ENCODE peak calls at places on chromosomes 7 and 10, in seven cellular contexts. T is neural progenitor cell, K is GM23248, D is neuronal stem cell, G is K562, M is PC-3, S is fibroblast of lung. B is an unnamed sample.

GRCh38 chr10:126628746-126629145 is 41.7 kb downstream of the C10orf90 start:
- DNase-seq in M (no peak), S (no peak), K (no peak), G (no peak), T (no peak), D (no peak), B (no peak)

GRCh38 chr10:59304521-59305097 is 57.7 kb downstream of the FAM13C start:
- DNase-seq in D (no peak), M (no peak), K (no peak), T (no peak), G (no peak), S (no peak), B (no peak)

GRCh38 chr7:102834466-102834865 is 78.3 kb upstream of the LRRC17 start:
- DNase-seq in D (no peak), T (no peak), M (peak), K (peak), S (no peak), G (no peak), B (no peak)

GRCh38 chr7:109376576-109376975 is 806.9 kb downstream of the DNAJB9 start:
- DNase-seq in G (no peak), D (no peak), S (peak), K (no peak), T (no peak), M (peak), B (no peak)

GRCh38 chr7:143882611-143883078 is 19.3 kb downstream of the TCAF1 start:
- DNase-seq in M (no peak), S (peak), D (peak), T (peak), G (no peak), K (peak), B (peak)

GRCh38 chr10:30538086-30538485 is 91.5 kb downstream of the LYZL2 start:
- DNase-seq in M (peak), T (no peak), D (no peak), S (peak), G (no peak), K (peak), B (no peak)

GRCh38 chr10:33330543-33331019 is 3.9 kb downstream of the NRP1 start:
- DNase-seq in D (peak), G (peak), K (peak), S (peak), T (peak), M (peak), B (peak)

GRCh38 chr7:96016056-96016455 is 243.7 kb downstream of the DYNC1I1 start:
- DNase-seq in D (no peak), K (peak), M (no peak), G (no peak), S (no peak), T (no peak), B (no peak)

GRCh38 chr10:5645944-5646617 is 20.3 kb downstream of the ASB13 start:
- DNase-seq in K (no peak), S (no peak), G (no peak), D (no peak), M (no peak), T (no peak), B (no peak)

DNA sequence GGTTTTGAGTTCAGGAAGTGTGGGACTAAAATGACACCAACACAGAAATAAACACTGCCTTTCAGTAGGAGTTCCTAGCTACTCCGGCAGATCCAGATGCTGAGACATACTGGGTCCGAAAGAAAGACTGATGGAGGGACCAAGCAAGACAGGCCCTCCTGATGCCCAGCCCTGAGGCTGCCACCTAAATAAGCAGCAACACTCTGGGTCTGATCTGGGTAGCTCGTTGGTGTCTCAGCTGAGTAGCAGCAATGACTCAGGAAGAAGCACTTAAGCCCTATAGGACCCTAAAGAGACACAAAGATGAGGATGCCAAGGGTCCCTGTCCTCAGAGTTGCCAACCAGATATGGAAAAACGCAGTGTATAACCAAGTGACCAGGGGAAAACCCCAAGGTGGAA is 190.7 kb downstream of the FAM107B start:
- DNase-seq in S (no peak), T (no peak), G (no peak), K (no peak), D (no peak), M (no peak), B (no peak)
- H3K27ac ChIP-seq in S (no peak), T (no peak), G (no peak), K (no peak), D (no peak), M (no peak), B (peak)

GRCh38 chr10:61791216-61791615 is 110.3 kb upstream of the ARID5B start:
- DNase-seq in S (peak), K (peak), M (no peak), G (no peak), D (no peak), T (no peak), B (no peak)
- H3K4me2 ChIP-seq in S (peak), K (peak), M (no peak), G (no peak), D (no peak), T (no peak), B (no peak)

GRCh38 chr10:1240341-1240775 is 184.2 kb downstream of the WDR37 start:
- DNase-seq in G (no peak), S (no peak), K (no peak), M (no peak), D (no peak), T (no peak), B (no peak)
- H3K27ac ChIP-seq in G (no peak), S (no peak), K (no peak), M (no peak), D (no peak), T (no peak), B (no peak)

DNA sequence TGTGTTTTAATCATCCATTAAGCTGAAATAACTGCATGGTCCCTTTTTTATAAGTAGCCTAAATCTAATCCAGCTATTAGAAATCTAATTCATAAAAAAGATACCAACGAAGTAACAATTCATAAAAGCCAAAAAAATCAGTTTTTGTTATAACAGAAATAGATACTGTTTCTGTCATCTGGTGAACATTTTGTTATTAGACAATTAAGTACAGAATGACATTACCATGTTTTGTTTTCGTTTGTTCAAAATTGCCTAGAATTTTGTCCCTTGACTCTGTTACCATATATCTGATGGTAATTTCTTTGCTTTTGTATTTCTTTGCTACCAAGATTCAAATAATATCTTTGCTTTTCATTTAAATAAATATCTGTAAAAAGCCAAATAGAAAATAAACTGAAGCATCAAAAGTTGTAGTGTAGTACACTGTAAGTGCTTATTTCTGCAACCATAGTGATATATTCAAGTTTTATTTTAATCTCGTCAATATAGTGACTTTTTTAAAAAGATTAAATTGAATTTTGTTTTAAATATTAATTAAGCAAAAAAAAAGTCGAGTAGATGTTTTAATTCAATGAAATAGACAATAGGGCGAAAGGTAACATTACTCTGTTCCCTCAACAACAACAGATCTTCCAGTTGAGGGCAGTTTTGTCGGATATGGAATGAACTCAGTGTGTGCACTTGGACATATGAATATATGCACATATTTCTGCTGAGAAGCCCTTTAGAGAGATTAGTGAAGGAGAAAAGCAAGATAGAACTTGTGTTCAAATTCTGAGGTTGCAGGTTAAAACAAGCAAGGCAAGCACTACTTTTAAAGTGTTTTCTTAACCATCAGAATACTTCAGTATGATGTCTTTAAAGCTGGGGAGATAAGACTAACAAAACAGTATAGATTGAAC is 7.9 kb upstream of the IGF2BP3 start:
- DNase-seq in T (no peak), K (no peak), S (no peak), M (no peak), D (no peak), G (no peak), B (no peak)
- H3K4me2 ChIP-seq in T (peak), K (no peak), S (no peak), M (no peak), D (no peak), G (peak), B (no peak)

DNA sequence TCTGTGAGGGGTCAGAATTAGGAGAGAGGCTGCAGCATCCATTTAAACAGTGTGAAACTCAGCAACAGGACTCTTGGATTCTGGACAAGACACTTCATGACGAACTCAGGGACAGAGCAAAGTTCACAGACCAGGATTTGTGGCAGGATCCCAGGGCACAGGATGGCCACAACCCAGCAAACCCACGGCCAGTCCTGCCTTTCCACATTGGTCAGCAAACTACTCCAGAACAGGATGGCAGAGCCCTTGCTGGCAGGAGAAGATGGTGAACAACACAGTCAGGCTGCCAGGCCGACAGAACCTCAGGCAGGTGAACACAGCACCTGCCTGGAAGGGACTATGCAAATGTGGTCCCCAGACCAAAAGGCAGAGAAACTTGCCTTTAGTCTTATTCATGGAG is 34.4 kb downstream of the VSTM4 start:
- DNase-seq in K (no peak), T (no peak), S (no peak), M (no peak), D (no peak), G (no peak), B (no peak)
- H3K27ac ChIP-seq in K (no peak), T (no peak), S (no peak), M (no peak), D (no peak), G (no peak), B (no peak)

GRCh38 chr7:41701068-41701467 is 1.8 kb downstream of the INHBA start:
- DNase-seq in T (no peak), G (no peak), D (no peak), S (no peak), K (no peak), M (no peak), B (no peak)
- H3K4me2 ChIP-seq in T (peak), G (no peak), D (peak), S (peak), K (peak), M (peak), B (peak)

GRCh38 chr7:17998692-17999091 is 29.0 kb downstream of the PRPS1L1 start:
- DNase-seq in G (no peak), T (no peak), S (no peak), D (no peak), K (no peak), M (no peak), B (no peak)

GRCh38 chr7:18004372-18004771 is 23.3 kb downstream of the PRPS1L1 start:
- DNase-seq in M (no peak), G (no peak), K (peak), D (no peak), S (peak), T (no peak), B (no peak)

DNA sequence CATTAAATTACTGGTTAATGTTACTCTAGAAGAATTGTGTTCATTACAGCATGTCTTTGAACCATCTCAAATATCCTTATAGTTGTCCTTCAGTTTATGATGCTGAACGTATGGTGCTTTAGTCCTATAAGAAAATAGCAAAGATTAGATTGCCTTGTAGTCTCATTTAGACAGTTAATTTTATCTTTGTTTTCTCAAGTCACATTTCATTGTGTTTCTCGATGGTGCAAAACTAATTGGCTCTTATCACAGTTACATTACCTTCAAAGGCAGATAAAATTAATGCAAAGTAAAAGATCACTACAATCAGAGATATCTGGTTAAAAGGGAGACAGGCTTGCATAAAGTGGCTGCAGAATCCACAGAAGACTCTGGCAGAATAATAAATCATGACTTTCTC is 24.4 kb downstream of the PRPS1L1 start:
- DNase-seq in S (no peak), K (no peak), T (no peak), D (no peak), M (no peak), G (no peak), B (no peak)
- H3K27ac ChIP-seq in S (no peak), K (no peak), T (no peak), D (no peak), M (no peak), G (no peak), B (no peak)

B was measured in PC-9.